ENCODE peak calls at places on chromosomes 6 and 20, in six cellular contexts. N is stimulated activated CD4-positive, alpha-beta T cell treated with anti-CD3 and anti-CD28 coated beads, Interleukin-4, amount 100 ng/mL, for 1 hour; K is fibroblast of pulmonary artery; P is H9; T is GM23338; R is sciatic nerve. U is an unnamed sample.

GRCh38 chr20:35771367-35771688 is 487 bp upstream of the PHF20 start:
- DNase-seq in K (no peak), P (no peak), R (no peak), T (peak), N (no peak), U (no peak)

GRCh38 chr20:7841291-7841966 is 98.8 kb downstream of the HAO1 start:
- DNase-seq in K (peak), P (no peak), R (no peak), T (no peak), N (no peak), U (no peak)

GRCh38 chr6:139853302-139853992 is 479.0 kb upstream of the CITED2 start:
- DNase-seq in P (no peak), K (no peak), R (no peak), T (no peak), N (no peak), U (no peak)

GRCh38 chr6:39980839-39981580 is 46.7 kb upstream of the MOCS1 start:
- DNase-seq in N (no peak), R (no peak), K (peak), P (peak), T (peak), U (peak)

GRCh38 chr6:140966676-140967075 is 1166.0 kb upstream of the GJE1 start:
- DNase-seq in P (no peak), K (no peak), R (no peak), T (no peak), N (no peak), U (no peak)

GRCh38 chr20:25282796-25283195 is 34.9 kb downstream of the PYGB start:
- DNase-seq in K (no peak), T (no peak), N (no peak), R (peak), P (no peak), U (no peak)

GRCh38 chr20:43542674-43543073 is 16.2 kb upstream of the SGK2 start:
- DNase-seq in R (no peak), N (no peak), P (no peak), K (no peak), T (no peak), U (no peak)

GRCh38 chr6:142846459-142846831 is 98.5 kb downstream of the HIVEP2 start:
- DNase-seq in K (peak), P (no peak), N (no peak), T (no peak), R (no peak), U (no peak)

GRCh38 chr20:44489931-44490330 is 14.3 kb downstream of the TTPAL start:
- DNase-seq in R (no peak), P (no peak), N (no peak), T (no peak), K (no peak), U (no peak)

GRCh38 chr6:65113581-65113980 is 593.4 kb downstream of the EYS start:
- DNase-seq in P (no peak), K (peak), R (no peak), T (no peak), N (no peak), U (no peak)

GRCh38 chr6:38502423-38502822 is 137.3 kb downstream of the BTBD9 start:
- DNase-seq in K (no peak), R (no peak), T (no peak), P (no peak), N (no peak), U (no peak)

U was measured in coronary artery.